ENCODE peak calls at places on chromosomes 13 and 19, in eight cellular contexts. One of them, this sample, is unnamed.

GRCh38 chr13:75223981-75224742 is 257.8 kb downstream of the TBC1D4 start:
- DNase-seq in breast epithelium: no peak
- DNase-seq in endothelial cell of umbilical vein: no peak
- DNase-seq in stomach: no peak
- DNase-seq in spleen: no peak
- DNase-seq in esophagus muscularis mucosa: no peak
- DNase-seq in upper lobe of left lung: no peak
- DNase-seq in GM23338: no peak
- DNase-seq in this sample: no peak

GRCh38 chr13:114107686-114108081 is 24.7 kb downstream of the RASA3 start:
- DNase-seq in breast epithelium: no peak
- DNase-seq in endothelial cell of umbilical vein: peak; percentile 70
- DNase-seq in stomach: no peak
- DNase-seq in spleen: peak; percentile 71
- DNase-seq in esophagus muscularis mucosa: no peak
- DNase-seq in upper lobe of left lung: peak; percentile 88
- DNase-seq in GM23338: no peak
- DNase-seq in this sample: peak; percentile 65

GRCh38 chr13:108850706-108851105 is 221.3 kb downstream of the MYO16 start:
- DNase-seq in breast epithelium: no peak
- DNase-seq in endothelial cell of umbilical vein: no peak
- DNase-seq in stomach: no peak
- DNase-seq in spleen: no peak
- DNase-seq in esophagus muscularis mucosa: no peak
- DNase-seq in upper lobe of left lung: no peak
- DNase-seq in GM23338: no peak
- DNase-seq in this sample: no peak

GRCh38 chr19:6728346-6728745 is 7.9 kb upstream of the C3 start:
- DNase-seq in breast epithelium: no peak
- DNase-seq in endothelial cell of umbilical vein: peak; percentile 40
- DNase-seq in stomach: no peak
- DNase-seq in spleen: peak; percentile 88
- DNase-seq in esophagus muscularis mucosa: no peak
- DNase-seq in upper lobe of left lung: peak; percentile 80
- DNase-seq in GM23338: no peak
- DNase-seq in this sample: peak; percentile 52

GRCh38 chr19:6239401-6239844 is 40.4 kb downstream of the MLLT1 start:
- DNase-seq in breast epithelium: peak; percentile 48
- DNase-seq in endothelial cell of umbilical vein: peak; percentile 77
- DNase-seq in stomach: peak; percentile 66
- DNase-seq in spleen: peak; percentile 64
- DNase-seq in esophagus muscularis mucosa: no peak
- DNase-seq in upper lobe of left lung: no peak
- DNase-seq in GM23338: no peak
- DNase-seq in this sample: no peak

GRCh38 chr19:30411714-30412113 is 39.5 kb downstream of the ZNF536 start:
- DNase-seq in breast epithelium: no peak
- DNase-seq in endothelial cell of umbilical vein: no peak
- DNase-seq in stomach: no peak
- DNase-seq in spleen: no peak
- DNase-seq in esophagus muscularis mucosa: no peak
- DNase-seq in upper lobe of left lung: no peak
- DNase-seq in GM23338: no peak
- DNase-seq in this sample: no peak

GRCh38 chr19:6005321-6006069 is 27.6 kb upstream of the RANBP3 start:
- DNase-seq in breast epithelium: no peak
- DNase-seq in endothelial cell of umbilical vein: no peak
- DNase-seq in stomach: no peak
- DNase-seq in spleen: no peak
- DNase-seq in esophagus muscularis mucosa: no peak
- DNase-seq in upper lobe of left lung: no peak
- DNase-seq in GM23338: no peak
- DNase-seq in this sample: no peak

GRCh38 chr13:66689037-66689619 is 541.0 kb downstream of the PCDH9 start:
- DNase-seq in breast epithelium: no peak
- DNase-seq in endothelial cell of umbilical vein: peak; percentile 10
- DNase-seq in stomach: no peak
- DNase-seq in spleen: no peak
- DNase-seq in esophagus muscularis mucosa: no peak
- DNase-seq in upper lobe of left lung: no peak
- DNase-seq in GM23338: peak; percentile 19
- DNase-seq in this sample: no peak

GRCh38 chr19:46859637-46860124 is 1.1 kb upstream of the ARHGAP35 start:
- DNase-seq in breast epithelium: no peak
- DNase-seq in endothelial cell of umbilical vein: no peak
- DNase-seq in stomach: peak; percentile 46
- DNase-seq in spleen: no peak
- DNase-seq in esophagus muscularis mucosa: no peak
- DNase-seq in upper lobe of left lung: no peak
- DNase-seq in GM23338: no peak
- DNase-seq in this sample: peak; percentile 94

DNA sequence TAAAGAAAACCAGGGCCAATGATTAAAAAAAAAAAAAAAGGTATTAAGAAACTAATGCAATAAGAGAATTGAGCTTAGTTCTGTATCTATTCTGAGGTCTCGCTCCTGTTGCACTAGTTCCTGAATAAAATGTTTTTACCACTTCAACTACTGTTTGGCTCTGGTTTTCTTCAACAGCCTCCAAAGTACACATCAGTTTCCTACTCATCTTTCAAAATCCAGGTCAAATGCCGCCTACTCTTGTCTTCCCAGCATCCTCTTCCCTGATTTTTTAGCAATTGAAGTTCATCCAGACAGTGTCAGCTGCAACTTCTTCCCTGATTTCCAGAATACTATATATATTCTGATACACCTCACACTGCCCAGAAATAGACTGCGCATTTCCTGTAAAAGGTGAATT is 1.4 kb upstream of the RCBTB1 start:
- DNase-seq in breast epithelium: no peak
- DNase-seq in endothelial cell of umbilical vein: no peak
- DNase-seq in stomach: no peak
- DNase-seq in spleen: no peak
- DNase-seq in esophagus muscularis mucosa: no peak
- DNase-seq in upper lobe of left lung: no peak
- DNase-seq in GM23338: no peak
- DNase-seq in this sample: no peak
- H3K4me3 ChIP-seq in breast epithelium: no peak overlapping the region
- H3K4me3 ChIP-seq in endothelial cell of umbilical vein: no peak overlapping the region
- H3K4me3 ChIP-seq in stomach: no peak overlapping the region
- H3K4me3 ChIP-seq in spleen: no peak overlapping the region
- H3K4me3 ChIP-seq in esophagus muscularis mucosa: no peak overlapping the region
- H3K4me3 ChIP-seq in upper lobe of left lung: no peak overlapping the region
- H3K4me3 ChIP-seq in GM23338: peak overlapping the region; percentile 88
- H3K4me3 ChIP-seq in this sample: no peak overlapping the region

GRCh38 chr19:54209058-54209747 is 8.5 kb downstream of the RPS9 start:
- DNase-seq in breast epithelium: no peak
- DNase-seq in endothelial cell of umbilical vein: no peak
- DNase-seq in stomach: no peak
- DNase-seq in spleen: peak; percentile 83
- DNase-seq in esophagus muscularis mucosa: no peak
- DNase-seq in upper lobe of left lung: peak; percentile 86
- DNase-seq in GM23338: peak; percentile 52
- DNase-seq in this sample: no peak
- TF ChIP-seq POLR2AphosphoS5 in breast epithelium: no peak
- TF ChIP-seq POLR2AphosphoS5 in endothelial cell of umbilical vein: no peak
- TF ChIP-seq POLR2AphosphoS5 in stomach: no peak
- TF ChIP-seq POLR2AphosphoS5 in spleen: peak; percentile 81
- TF ChIP-seq POLR2AphosphoS5 in esophagus muscularis mucosa: no peak
- TF ChIP-seq POLR2AphosphoS5 in upper lobe of left lung: no peak
- TF ChIP-seq POLR2AphosphoS5 in GM23338: no peak
- TF ChIP-seq POLR2AphosphoS5 in this sample: no peak

GRCh38 chr19:8366961-8367326 is 3.0 kb downstream of the ANGPTL4 start:
- DNase-seq in breast epithelium: no peak
- DNase-seq in endothelial cell of umbilical vein: no peak
- DNase-seq in stomach: no peak
- DNase-seq in spleen: peak; percentile 47
- DNase-seq in esophagus muscularis mucosa: no peak
- DNase-seq in upper lobe of left lung: peak; percentile 70
- DNase-seq in GM23338: no peak
- DNase-seq in this sample: peak; percentile 87

GRCh38 chr19:8366121-8366581 is 2.2 kb downstream of the ANGPTL4 start:
- DNase-seq in breast epithelium: no peak
- DNase-seq in endothelial cell of umbilical vein: no peak
- DNase-seq in stomach: no peak
- DNase-seq in spleen: peak; percentile 55
- DNase-seq in esophagus muscularis mucosa: no peak
- DNase-seq in upper lobe of left lung: no peak
- DNase-seq in GM23338: no peak
- DNase-seq in this sample: no peak

GRCh38 chr19:8361921-8362793 is 1.8 kb upstream of the ANGPTL4 start:
- DNase-seq in breast epithelium: peak; percentile 98
- DNase-seq in endothelial cell of umbilical vein: peak; percentile 99
- DNase-seq in stomach: peak; percentile 98
- DNase-seq in spleen: peak; percentile 86
- DNase-seq in esophagus muscularis mucosa: peak; percentile 98
- DNase-seq in upper lobe of left lung: peak; percentile 86
- DNase-seq in GM23338: no peak
- DNase-seq in this sample: peak; percentile 99

GRCh38 chr19:8367327-8368001 is 3.5 kb downstream of the ANGPTL4 start:
- DNase-seq in breast epithelium: peak; percentile 96
- DNase-seq in endothelial cell of umbilical vein: peak; percentile 96
- DNase-seq in stomach: peak; percentile 96
- DNase-seq in spleen: peak; percentile 78
- DNase-seq in esophagus muscularis mucosa: no peak
- DNase-seq in upper lobe of left lung: no peak
- DNase-seq in GM23338: peak; percentile 84
- DNase-seq in this sample: peak; percentile 97

GRCh38 chr19:8363803-8364771 is at the start of gene ANGPTL4:
- DNase-seq in breast epithelium: peak; percentile 58
- DNase-seq in endothelial cell of umbilical vein: peak; percentile 68
- DNase-seq in stomach: peak; percentile 82
- DNase-seq in spleen: peak; percentile 69
- DNase-seq in esophagus muscularis mucosa: peak; percentile 92
- DNase-seq in upper lobe of left lung: peak; percentile 87
- DNase-seq in GM23338: peak; percentile 84
- DNase-seq in this sample: peak; percentile 94
- TF ChIP-seq CTCF in breast epithelium: peak; percentile 18
- TF ChIP-seq CTCF in endothelial cell of umbilical vein: peak; percentile 42
- TF ChIP-seq CTCF in stomach: no peak
- TF ChIP-seq CTCF in spleen: no peak
- TF ChIP-seq CTCF in esophagus muscularis mucosa: no peak
- TF ChIP-seq CTCF in upper lobe of left lung: no peak
- TF ChIP-seq CTCF in GM23338: no peak
- TF ChIP-seq CTCF in this sample: peak; percentile 14

GRCh38 chr19:341386-342127 is 3.0 kb downstream of the MIER2 start:
- DNase-seq in breast epithelium: no peak
- DNase-seq in endothelial cell of umbilical vein: no peak
- DNase-seq in stomach: no peak
- DNase-seq in spleen: peak; percentile 64
- DNase-seq in esophagus muscularis mucosa: no peak
- DNase-seq in upper lobe of left lung: no peak
- DNase-seq in GM23338: no peak
- DNase-seq in this sample: peak; percentile 29
- H3K4me3 ChIP-seq in breast epithelium: no peak overlapping the region
- H3K4me3 ChIP-seq in endothelial cell of umbilical vein: no peak overlapping the region
- H3K4me3 ChIP-seq in stomach: no peak overlapping the region
- H3K4me3 ChIP-seq in spleen: no peak overlapping the region
- H3K4me3 ChIP-seq in esophagus muscularis mucosa: no peak overlapping the region
- H3K4me3 ChIP-seq in upper lobe of left lung: no peak overlapping the region
- H3K4me3 ChIP-seq in GM23338: peak overlapping the region; percentile 71
- H3K4me3 ChIP-seq in this sample: peak overlapping the region; percentile 92

GRCh38 chr13:27851049-27851448 is 58.8 kb downstream of the GSX1 start:
- DNase-seq in breast epithelium: no peak
- DNase-seq in endothelial cell of umbilical vein: no peak
- DNase-seq in stomach: no peak
- DNase-seq in spleen: no peak
- DNase-seq in esophagus muscularis mucosa: no peak
- DNase-seq in upper lobe of left lung: peak; percentile 28
- DNase-seq in GM23338: no peak
- DNase-seq in this sample: no peak
- TF ChIP-seq POLR2AphosphoS5 in breast epithelium: no peak
- TF ChIP-seq POLR2AphosphoS5 in endothelial cell of umbilical vein: no peak
- TF ChIP-seq POLR2AphosphoS5 in stomach: no peak
- TF ChIP-seq POLR2AphosphoS5 in spleen: no peak
- TF ChIP-seq POLR2AphosphoS5 in esophagus muscularis mucosa: no peak
- TF ChIP-seq POLR2AphosphoS5 in upper lobe of left lung: no peak
- TF ChIP-seq POLR2AphosphoS5 in GM23338: no peak
- TF ChIP-seq POLR2AphosphoS5 in this sample: no peak

GRCh38 chr13:63636231-63636993 is 2220.8 kb upstream of the PCDH20 start:
- DNase-seq in breast epithelium: no peak
- DNase-seq in endothelial cell of umbilical vein: peak; percentile 45
- DNase-seq in stomach: no peak
- DNase-seq in spleen: no peak
- DNase-seq in esophagus muscularis mucosa: no peak
- DNase-seq in upper lobe of left lung: no peak
- DNase-seq in GM23338: peak; percentile 43
- DNase-seq in this sample: no peak
- TF ChIP-seq CTCF in breast epithelium: no peak
- TF ChIP-seq CTCF in endothelial cell of umbilical vein: peak; percentile 13
- TF ChIP-seq CTCF in stomach: no peak
- TF ChIP-seq CTCF in spleen: no peak
- TF ChIP-seq CTCF in esophagus muscularis mucosa: no peak
- TF ChIP-seq CTCF in upper lobe of left lung: no peak
- TF ChIP-seq CTCF in GM23338: peak; percentile 61
- TF ChIP-seq CTCF in this sample: no peak

GRCh38 chr19:58395220-58395978 is at the start of gene RNF225:
- DNase-seq in breast epithelium: peak; percentile 60
- DNase-seq in endothelial cell of umbilical vein: no peak
- DNase-seq in stomach: no peak
- DNase-seq in spleen: no peak
- DNase-seq in esophagus muscularis mucosa: no peak
- DNase-seq in upper lobe of left lung: peak; percentile 86
- DNase-seq in GM23338: peak; percentile 69
- DNase-seq in this sample: no peak
- H3K4me3 ChIP-seq in breast epithelium: peak within 1 kb of the TSS; percentile 44
- H3K4me3 ChIP-seq in endothelial cell of umbilical vein: no peak within 1 kb of the TSS
- H3K4me3 ChIP-seq in stomach: peak within 1 kb of the TSS; percentile 28
- H3K4me3 ChIP-seq in spleen: no peak within 1 kb of the TSS
- H3K4me3 ChIP-seq in esophagus muscularis mucosa: no peak within 1 kb of the TSS
- H3K4me3 ChIP-seq in upper lobe of left lung: no peak within 1 kb of the TSS
- H3K4me3 ChIP-seq in GM23338: peak within 1 kb of the TSS; percentile 68
- H3K4me3 ChIP-seq in this sample: no peak within 1 kb of the TSS